ENCODE peak calls at places on chromosomes 7 and 10, in seven cellular contexts. E, M, H, B, D, I and P are unnamed samples.

GRCh38 chr10:66301078-66301477 is 624.8 kb upstream of the LRRTM3 start:
- DNase-seq in E (no peak), M (no peak), H (no peak), B (no peak), D (no peak), I (no peak), P (no peak)

GRCh38 chr7:50342616-50343114 is 38.1 kb downstream of the IKZF1 start:
- DNase-seq in E (no peak), M (no peak), H (no peak), B (no peak), D (no peak), I (no peak), P (no peak)

GRCh38 chr10:29947701-29948060 is 111.7 kb downstream of the JCAD start:
- DNase-seq in E (no peak), M (no peak), H (no peak), B (no peak), D (no peak), I (no peak), P (no peak)

GRCh38 chr7:105650382-105650729 is 69.1 kb upstream of the EFCAB10 start:
- DNase-seq in E (no peak), M (no peak), H (no peak), B (no peak), D (no peak), I (no peak), P (no peak)

GRCh38 chr7:101085000-101085948 is at the start of gene TRIM56:
- DNase-seq in E (peak; percentile 91), M (peak; percentile 75), H (no peak), B (peak; percentile 79), D (peak; percentile 49), I (peak; percentile 90), P (peak; percentile 96)

GRCh38 chr7:124031919-124032318 is 948 bp downstream of the TMEM229A start:
- DNase-seq in E (no peak), M (peak; percentile 57), H (no peak), B (no peak), D (no peak), I (no peak), P (no peak)

GRCh38 chr10:34655286-34656170 is 159.6 kb downstream of the PARD3 start:
- DNase-seq in E (no peak), M (peak; percentile 50), H (peak; percentile 62), B (peak; percentile 63), D (no peak), I (no peak), P (peak; percentile 47)

GRCh38 chr7:145779165-145779564 is 337.4 kb upstream of the CNTNAP2 start:
- DNase-seq in E (no peak), M (no peak), H (no peak), B (no peak), D (no peak), I (no peak), P (no peak)

GRCh38 chr7:63012633-63013183 is 985.9 kb upstream of the ZNF722 start:
- DNase-seq in E (no peak), M (no peak), H (no peak), B (no peak), D (no peak), I (no peak), P (peak; percentile 12)

GRCh38 chr10:102612964-102613275 is 31.4 kb upstream of the TRIM8 start:
- DNase-seq in E (no peak), M (no peak), H (no peak), B (no peak), D (no peak), I (no peak), P (no peak)

GRCh38 chr10:51397695-51398094 is 301.7 kb downstream of the CSTF2T start:
- DNase-seq in E (no peak), M (no peak), H (no peak), B (no peak), D (no peak), I (no peak), P (no peak)

GRCh38 chr7:46032936-46033335 is 111.9 kb upstream of the IGFBP3 start:
- DNase-seq in E (no peak), M (no peak), H (no peak), B (no peak), D (no peak), I (no peak), P (no peak)

GRCh38 chr10:43437141-43437860 is 390 bp downstream of the ZNF487 start:
- DNase-seq in E (no peak), M (no peak), H (no peak), B (no peak), D (no peak), I (no peak), P (peak; percentile 50)

GRCh38 chr7:47266131-47266706 is 315.7 kb downstream of the TNS3 start:
- DNase-seq in E (peak; percentile 39), M (peak; percentile 83), H (peak; percentile 36), B (peak; percentile 82), D (peak; percentile 12), I (no peak), P (peak; percentile 63)

GRCh38 chr7:88311675-88312036 is 5.0 kb upstream of the STEAP4 start:
- DNase-seq in E (no peak), M (no peak), H (no peak), B (no peak), D (no peak), I (no peak), P (no peak)

GRCh38 chr7:27774717-27775328 is 34.9 kb downstream of the TAX1BP1 start:
- DNase-seq in E (no peak), M (peak; percentile 9), H (no peak), B (peak; percentile 39), D (no peak), I (no peak), P (peak; percentile 18)

GRCh38 chr10:88027570-88027969 is 164.1 kb downstream of the PTEN start:
- DNase-seq in E (peak; percentile 22), M (no peak), H (no peak), B (no peak), D (peak; percentile 37), I (peak; percentile 14), P (no peak)

GRCh38 chr7:30352169-30352568 is 67.8 kb downstream of the ZNRF2 start:
- DNase-seq in E (no peak), M (no peak), H (no peak), B (no peak), D (no peak), I (no peak), P (no peak)

GRCh38 chr10:7405637-7406036 is 5.2 kb downstream of the SFMBT2 start:
- DNase-seq in E (no peak), M (no peak), H (no peak), B (no peak), D (no peak), I (no peak), P (peak; percentile 69)

GRCh38 chr7:42606217-42606905 is 305.5 kb downstream of the C7orf25 start:
- DNase-seq in E (no peak), M (no peak), H (no peak), B (no peak), D (no peak), I (no peak), P (no peak)

DNA sequence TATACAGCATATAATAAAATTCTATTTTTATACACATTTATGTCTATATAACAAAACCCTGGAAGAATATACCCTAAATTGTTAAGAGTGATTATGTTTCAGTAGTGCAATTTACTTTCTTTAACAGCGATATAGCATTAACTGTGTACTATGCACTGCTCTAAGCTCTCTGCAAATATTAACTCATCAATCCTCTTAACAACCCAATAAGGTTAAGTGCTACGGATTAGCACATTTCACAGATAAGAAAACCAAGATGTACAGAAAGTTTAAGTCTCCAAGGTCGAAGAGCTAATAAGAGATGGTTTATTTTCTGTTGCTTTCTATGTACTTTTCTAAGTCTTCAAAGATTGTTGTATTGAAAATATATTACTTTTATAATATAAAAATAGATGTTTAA is 95.8 kb downstream of the SEMA3C start:
- DNase-seq in E (no peak), M (no peak), H (no peak), B (peak; percentile 2), D (no peak), I (no peak), P (no peak)
- TF ChIP-seq TAF1 in E (no peak), M (no peak), H (no peak), B (no peak), D (no peak), I (no peak), P (no peak)

GRCh38 chr7:128932862-128933821 is 4.6 kb upstream of the IRF5 start:
- DNase-seq in E (no peak), M (no peak), H (no peak), B (no peak), D (peak; percentile 71), I (peak; percentile 58), P (no peak)

GRCh38 chr7:128931965-128932861 is 5.5 kb upstream of the IRF5 start:
- DNase-seq in E (no peak), M (no peak), H (no peak), B (no peak), D (no peak), I (no peak), P (no peak)

GRCh38 chr7:128928159-128928558 is 9.6 kb upstream of the IRF5 start:
- DNase-seq in E (no peak), M (no peak), H (no peak), B (no peak), D (no peak), I (no peak), P (no peak)

GRCh38 chr7:128931186-128931798 is 6.4 kb upstream of the IRF5 start:
- DNase-seq in E (no peak), M (no peak), H (no peak), B (no peak), D (no peak), I (no peak), P (no peak)

DNA sequence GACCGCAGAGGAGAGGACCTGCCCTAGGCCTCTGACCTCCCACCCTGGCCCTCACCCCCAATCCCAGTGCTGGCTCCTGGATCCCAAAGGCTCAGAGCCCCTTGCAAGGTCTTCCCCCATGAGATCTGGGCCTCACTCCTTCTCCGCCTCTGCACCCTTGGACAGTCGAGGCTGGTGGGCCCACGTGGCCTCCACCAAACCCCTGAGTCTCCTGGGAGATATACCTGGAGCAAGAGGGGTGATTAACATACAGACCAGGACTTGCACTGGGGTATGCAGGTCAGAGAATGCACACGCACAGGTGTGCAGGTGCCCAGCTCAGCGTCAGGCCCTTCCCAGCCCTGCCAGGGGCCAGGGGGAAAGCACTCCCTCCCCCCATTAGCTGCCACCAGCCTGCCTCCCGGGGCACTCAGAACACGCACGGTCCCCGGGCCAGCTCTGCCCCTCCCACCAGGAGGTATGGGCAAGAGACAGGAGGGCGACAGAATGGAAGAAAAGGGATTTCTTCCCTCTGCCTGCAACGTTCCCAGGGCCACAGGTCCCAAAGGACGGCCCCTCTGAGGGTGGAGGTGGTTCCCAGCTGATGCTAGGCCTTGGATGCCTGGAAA is 8.4 kb upstream of the IRF5 start:
- DNase-seq in E (no peak), M (no peak), H (no peak), B (no peak), D (no peak), I (no peak), P (no peak)
- TF ChIP-seq TAF1 in E (no peak), M (no peak), H (no peak), B (no peak), D (no peak), I (no peak), P (no peak)

DNA sequence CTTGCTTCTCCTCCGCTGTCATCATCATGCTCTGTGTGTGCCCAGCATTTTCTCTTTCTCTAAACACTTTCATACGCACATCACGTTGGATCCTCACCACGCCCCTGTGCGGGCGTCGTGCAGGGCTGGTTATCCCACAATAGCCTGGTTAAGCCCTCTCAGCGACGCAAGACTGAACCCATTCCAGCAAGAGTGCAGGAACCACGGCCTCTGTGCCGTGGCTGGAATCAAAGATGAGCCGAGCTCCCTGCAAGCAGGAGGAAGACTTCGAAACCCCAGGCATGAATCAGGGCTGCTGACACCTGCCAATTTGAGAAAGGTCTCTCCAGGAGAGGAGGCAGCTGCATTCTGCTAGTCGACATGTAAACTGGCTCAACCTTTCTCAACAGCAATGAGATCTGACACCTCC is 74.8 kb upstream of the FOXK1 start:
- DNase-seq in E (no peak), M (peak; percentile 4), H (no peak), B (no peak), D (no peak), I (no peak), P (no peak)
- TF ChIP-seq TAF1 in E (no peak), M (no peak), H (no peak), B (no peak), D (no peak), I (no peak), P (no peak)

GRCh38 chr10:76435154-76435553 is 1003.7 kb downstream of the LRMDA start:
- DNase-seq in E (no peak), M (no peak), H (no peak), B (no peak), D (no peak), I (no peak), P (no peak)
- TF ChIP-seq TAF1 in E (no peak), M (no peak), H (no peak), B (no peak), D (no peak), I (no peak), P (no peak)